ENCODE peak calls at places on chromosomes 1 and 21, in eight cellular contexts. D is NCI-H1436 treated with DMSO at 0.1 percent for 48 hours; H is activated CD4-positive, alpha-beta T cell treated with anti-CD3 and anti-CD28 coated beads, Interleukin-2, amount 50 U/mL, for 48 hours; V is brain microvascular endothelial cell; U is epithelial cell of esophagus; R is Kasumi-1; Z is stimulated activated CD8-positive, alpha-beta memory T cell treated with anti-CD3 and anti-CD28 coated beads, Interleukin-12 subunit alpha, Interleukin-12 subunit beta, amount 100 ng/mL, for 4 hours; E is KG1. S is an unnamed sample.

GRCh38 chr1:21260405-21261129 is 29.7 kb downstream of the ECE1 start:
- DNase-seq in Z (no peak), R (no peak), V (no peak), U (no peak), H (no peak), D (no peak), E (no peak), S (no peak)

GRCh38 chr1:11784993-11785769 is 20.6 kb downstream of the MTHFR start:
- DNase-seq in E (peak; percentile 3), U (peak; percentile 49), Z (peak; percentile 18), R (no peak), D (no peak), H (peak; percentile 51), V (no peak), S (peak; percentile 33)

GRCh38 chr1:67921725-67922489 is 88.6 kb upstream of the GNG12 start:
- DNase-seq in Z (no peak), H (no peak), E (no peak), R (no peak), U (peak; percentile 98), D (no peak), V (no peak), S (no peak)

GRCh38 chr1:201014816-201015200 is 8.7 kb downstream of the KIF21B start:
- DNase-seq in U (peak; percentile 50), Z (no peak), V (no peak), H (no peak), R (no peak), D (no peak), E (no peak), S (no peak)

GRCh38 chr1:15963363-15963967 is 12.4 kb downstream of the ZBTB17 start:
- DNase-seq in E (no peak), V (no peak), R (no peak), U (no peak), H (no peak), D (no peak), Z (no peak), S (no peak)

GRCh38 chr1:94599090-94599813 is 57.7 kb upstream of the F3 start:
- DNase-seq in E (no peak), D (no peak), H (no peak), Z (no peak), U (peak; percentile 74), R (no peak), V (no peak), S (peak; percentile 32)

GRCh38 chr1:200561856-200562214 is 58.7 kb downstream of the KIF14 start:
- DNase-seq in E (no peak), V (no peak), U (no peak), R (no peak), D (no peak), H (no peak), Z (no peak), S (no peak)

GRCh38 chr1:108049083-108049819 is 84.3 kb upstream of the VAV3 start:
- DNase-seq in D (no peak), Z (no peak), E (peak; percentile 58), R (peak; percentile 89), H (peak; percentile 10), V (peak; percentile 32), U (no peak), S (peak; percentile 8)

GRCh38 chr1:199918196-199918789 is 109.2 kb upstream of the NR5A2 start:
- DNase-seq in E (no peak), H (no peak), U (no peak), D (no peak), R (no peak), Z (no peak), V (no peak), S (no peak)

GRCh38 chr1:244435562-244436205 is 16.0 kb downstream of the ADSS2 start:
- DNase-seq in V (peak; percentile 49), R (no peak), E (no peak), D (no peak), Z (no peak), U (peak; percentile 41), H (peak; percentile 32), S (peak; percentile 72)

GRCh38 chr21:37546299-37546908 is 179.8 kb downstream of the DYRK1A start:
- DNase-seq in H (no peak), D (no peak), U (no peak), V (no peak), E (no peak), R (no peak), Z (no peak), S (no peak)

GRCh38 chr1:64038965-64039926 is 164.2 kb upstream of the UBE2U start:
- DNase-seq in E (no peak), V (peak; percentile 100), H (no peak), U (peak; percentile 98), R (no peak), D (no peak), Z (no peak), S (peak; percentile 99)

GRCh38 chr21:42176864-42177263 is 42.1 kb upstream of the ABCG1 start:
- DNase-seq in U (no peak), H (no peak), Z (no peak), E (no peak), R (no peak), D (no peak), V (no peak), S (no peak)

GRCh38 chr1:30449428-30450147 is 273.8 kb downstream of the MATN1 start:
- DNase-seq in H (no peak), D (no peak), V (no peak), E (no peak), R (no peak), Z (no peak), U (no peak), S (no peak)

GRCh38 chr1:155023627-155024026 is 10.0 kb downstream of the DCST2 start:
- DNase-seq in R (no peak), H (no peak), E (no peak), V (no peak), D (no peak), Z (no peak), U (no peak), S (no peak)

GRCh38 chr1:174976436-174977107 is 23.2 kb upstream of the CACYBP start:
- DNase-seq in D (no peak), Z (no peak), V (peak; percentile 54), U (peak; percentile 81), H (no peak), R (no peak), E (no peak), S (peak; percentile 28)

GRCh38 chr1:221886311-221887090 is 144.6 kb upstream of the DUSP10 start:
- DNase-seq in E (no peak), R (no peak), H (no peak), Z (no peak), U (peak; percentile 68), V (no peak), D (no peak), S (peak; percentile 46)

GRCh38 chr1:153752561-153753195 is 22.5 kb upstream of the SLC27A3 start:
- DNase-seq in E (no peak), U (no peak), H (no peak), V (peak; percentile 66), D (no peak), Z (no peak), R (no peak), S (peak; percentile 52)

GRCh38 chr1:178740491-178740890 is 15.4 kb downstream of the RALGPS2 start:
- DNase-seq in Z (no peak), R (no peak), V (no peak), H (no peak), D (no peak), E (no peak), U (no peak), S (no peak)

GRCh38 chr1:236064674-236065508 is at the start of gene NID1:
- DNase-seq in E (no peak), Z (no peak), V (peak; percentile 43), D (peak; percentile 36), R (no peak), H (peak; percentile 21), U (peak; percentile 29), S (peak; percentile 33)

GRCh38 chr1:203507836-203508235 is 13.9 kb downstream of the OPTC start:
- DNase-seq in Z (no peak), D (no peak), V (no peak), H (no peak), E (no peak), R (no peak), U (no peak), S (no peak)

GRCh38 chr1:74693473-74693872 is 19.9 kb upstream of the ERICH3 start:
- DNase-seq in U (peak; percentile 81), E (no peak), H (no peak), V (peak; percentile 10), D (no peak), R (no peak), Z (no peak), S (no peak)

GRCh38 chr1:25810341-25811299 is 9.1 kb upstream of the MTFR1L start:
- DNase-seq in E (peak; percentile 65), H (peak; percentile 86), U (peak; percentile 53), D (no peak), V (peak; percentile 47), R (peak; percentile 42), Z (peak; percentile 65), S (peak; percentile 26)

GRCh38 chr1:150560011-150560438 is 10.8 kb downstream of the ADAMTSL4 start:
- DNase-seq in V (no peak), U (peak; percentile 74), Z (no peak), D (no peak), R (peak; percentile 62), E (peak; percentile 54), H (peak; percentile 76), S (no peak)

GRCh38 chr1:67580671-67581403 is 104.2 kb upstream of the GADD45A start:
- DNase-seq in Z (no peak), D (no peak), V (no peak), E (no peak), U (peak; percentile 90), H (no peak), R (no peak), S (no peak)

GRCh38 chr1:61097326-61097725 is 15.0 kb downstream of the NFIA start:
- DNase-seq in H (no peak), U (peak; percentile 80), E (no peak), Z (no peak), V (peak; percentile 52), D (no peak), R (no peak), S (peak; percentile 85)

GRCh38 chr1:43565600-43566360 is 35.1 kb downstream of the PTPRF start:
- DNase-seq in H (peak; percentile 63), R (no peak), E (no peak), U (no peak), V (peak; percentile 18), Z (no peak), D (no peak), S (no peak)

GRCh38 chr1:200923607-200924006 is 28.9 kb downstream of the INAVA start:
- DNase-seq in E (no peak), D (no peak), R (no peak), H (no peak), Z (no peak), V (no peak), U (no peak), S (no peak)

S was measured in HFFc6.